ENCODE peak calls at places on chromosomes 4 and X, in seven cellular contexts. T is trophoblast cell, H is AG10803, R is colonic mucosa, Q is GM10248, Y is B cell, O is lung microvascular endothelial cell. Z is an unnamed sample.

GRCh38 chrX:106955004-106955772 is 35.0 kb downstream of the CLDN2 start:
- DNase-seq in Q (no peak), Y (no peak), T (peak), R (no peak), O (peak), H (no peak), Z (no peak)

GRCh38 chrX:138711399-138712347 is at the start of gene FGF13:
- DNase-seq in T (no peak), O (peak), Q (no peak), H (no peak), R (no peak), Y (no peak), Z (no peak)

GRCh38 chrX:108516184-108516583 is 76.5 kb downstream of the COL4A5 start:
- DNase-seq in Y (no peak), Q (no peak), R (no peak), O (peak), H (peak), T (no peak), Z (no peak)

GRCh38 chr4:89541998-89542397 is 234.4 kb upstream of the GPRIN3 start:
- DNase-seq in O (no peak), T (no peak), H (no peak), Y (no peak), R (no peak), Q (no peak), Z (no peak)

GRCh38 chrX:43940811-43941210 is 32.4 kb downstream of the NDP start:
- DNase-seq in R (no peak), Y (no peak), O (peak), T (no peak), Q (no peak), H (peak), Z (no peak)

GRCh38 chr4:152357206-152357605 is 178.7 kb downstream of the FBXW7 start:
- DNase-seq in Q (no peak), R (no peak), T (no peak), H (peak), O (no peak), Y (no peak), Z (no peak)

GRCh38 chrX:32896132-32896531 is 315.2 kb downstream of the DMD start:
- DNase-seq in R (no peak), H (no peak), Q (no peak), Y (no peak), T (no peak), O (no peak), Z (no peak)

GRCh38 chr4:80361329-80361900 is 25.9 kb downstream of the CFAP299 start:
- DNase-seq in Y (no peak), O (peak), R (no peak), H (peak), Q (peak), T (peak), Z (no peak)

GRCh38 chr4:158521490-158522111 is at the start of gene RXFP1:
- DNase-seq in O (no peak), R (no peak), H (no peak), T (no peak), Y (no peak), Q (no peak), Z (no peak)

GRCh38 chr4:110005461-110006056 is 92.9 kb downstream of the EGF start:
- DNase-seq in H (peak), Q (peak), R (no peak), T (peak), Y (peak), O (peak), Z (peak)

GRCh38 chr4:17516980-17517379 is 2.0 kb downstream of the CLRN2 start:
- DNase-seq in H (no peak), T (no peak), R (no peak), O (no peak), Q (no peak), Y (no peak), Z (no peak)

GRCh38 chrX:10356979-10357378 is 200.2 kb downstream of the CLCN4 start:
- DNase-seq in O (no peak), Q (no peak), R (no peak), T (no peak), H (peak), Y (no peak), Z (no peak)

GRCh38 chr4:6443035-6444023 is 29.1 kb downstream of the PPP2R2C start:
- DNase-seq in Q (no peak), H (no peak), R (no peak), T (no peak), Y (no peak), O (no peak), Z (no peak)

GRCh38 chr4:121951570-121952110 is at the start of gene TRPC3:
- DNase-seq in R (peak), H (peak), Y (peak), T (peak), O (no peak), Q (no peak), Z (no peak)

Z was measured in activated gamma-delta T cell treated with anti-CD3 and anti-CD28 coated beads, Interleukin-2, amount 50 U/mL, for 16 hours.